ENCODE peak calls at places on chromosomes 1 and 21, in nine cellular contexts. O, A, B, U, K, J, P, I and T are unnamed samples.

GRCh38 chr1:226751214-226751613 is 12.1 kb upstream of the ITPKB start:
- DNase-seq in J (no peak), K (no peak), O (no peak), A (no peak), I (no peak), B (no peak), U (no peak), P (no peak), T (no peak)

GRCh38 chr1:155069551-155070391 is 6.2 kb downstream of the EFNA4 start:
- DNase-seq in I (no peak), A (no peak), B (no peak), O (no peak), P (no peak), K (no peak), U (no peak), J (no peak), T (no peak)

GRCh38 chr1:185017338-185017737 is 28.0 kb upstream of the RNF2 start:
- DNase-seq in O (no peak), A (peak), K (no peak), U (peak), I (no peak), P (peak), B (no peak), J (peak), T (peak)

GRCh38 chr1:11714831-11715574 is 20.9 kb upstream of the AGTRAP start:
- DNase-seq in K (no peak), A (no peak), U (no peak), O (no peak), I (no peak), J (no peak), B (no peak), P (no peak), T (no peak)

GRCh38 chr21:29297483-29298347 is 1.0 kb upstream of the BACH1 start:
- DNase-seq in U (no peak), K (peak), P (no peak), I (no peak), J (no peak), A (no peak), B (no peak), O (no peak), T (no peak)

GRCh38 chr1:193187114-193187513 is 701 bp upstream of the B3GALT2 start:
- DNase-seq in P (no peak), K (no peak), O (no peak), A (no peak), J (no peak), B (no peak), I (no peak), U (no peak), T (no peak)

GRCh38 chr21:31630062-31630711 is 29.3 kb upstream of the SOD1 start:
- DNase-seq in A (peak), I (no peak), O (peak), P (peak), B (no peak), K (peak), J (peak), U (peak), T (no peak)

GRCh38 chr1:78649628-78650027 is at the start of gene IFI44:
- DNase-seq in K (peak), U (peak), I (peak), J (peak), P (peak), O (peak), A (peak), B (peak), T (peak)